ENCODE peak calls at places on chromosomes 5 and 9, in five cellular contexts. One of them, this sample, is unnamed.

GRCh38 chr9:124032247-124032646 is 20.7 kb downstream of the LHX2 start:
- DNase-seq in mucosa of gallbladder: no peak
- DNase-seq in cardiac fibroblast: no peak
- DNase-seq in AG08396: no peak
- DNase-seq in activated B cell treated with CpG ODN at 0.5 μM for 24 hours: no peak
- DNase-seq in this sample: no peak

GRCh38 chr5:143061161-143061945 is 291.2 kb downstream of the ARHGAP26 start:
- DNase-seq in mucosa of gallbladder: no peak
- DNase-seq in cardiac fibroblast: peak
- DNase-seq in AG08396: peak
- DNase-seq in activated B cell treated with CpG ODN at 0.5 μM for 24 hours: no peak
- DNase-seq in this sample: no peak

GRCh38 chr5:6475626-6476312 is 27.1 kb downstream of the UBE2QL1 start:
- DNase-seq in mucosa of gallbladder: no peak
- DNase-seq in cardiac fibroblast: no peak
- DNase-seq in AG08396: no peak
- DNase-seq in activated B cell treated with CpG ODN at 0.5 μM for 24 hours: no peak
- DNase-seq in this sample: no peak

GRCh38 chr5:17203329-17204132 is 13.9 kb upstream of the BASP1 start:
- DNase-seq in mucosa of gallbladder: no peak
- DNase-seq in cardiac fibroblast: peak
- DNase-seq in AG08396: peak
- DNase-seq in activated B cell treated with CpG ODN at 0.5 μM for 24 hours: no peak
- DNase-seq in this sample: no peak

GRCh38 chr9:16039103-16039987 is 486.5 kb downstream of the CCDC171 start:
- DNase-seq in mucosa of gallbladder: peak
- DNase-seq in cardiac fibroblast: no peak
- DNase-seq in AG08396: no peak
- DNase-seq in activated B cell treated with CpG ODN at 0.5 μM for 24 hours: no peak
- DNase-seq in this sample: no peak

GRCh38 chr9:10268500-10269485 is 344.0 kb downstream of the PTPRD start:
- DNase-seq in mucosa of gallbladder: no peak
- DNase-seq in cardiac fibroblast: peak
- DNase-seq in AG08396: no peak
- DNase-seq in activated B cell treated with CpG ODN at 0.5 μM for 24 hours: no peak
- DNase-seq in this sample: no peak

GRCh38 chr9:108682191-108682590 is 173.6 kb downstream of the ACTL7B start:
- DNase-seq in mucosa of gallbladder: no peak
- DNase-seq in cardiac fibroblast: no peak
- DNase-seq in AG08396: no peak
- DNase-seq in activated B cell treated with CpG ODN at 0.5 μM for 24 hours: no peak
- DNase-seq in this sample: no peak

GRCh38 chr5:159405611-159406031 is 75.3 kb upstream of the IL12B start:
- DNase-seq in mucosa of gallbladder: no peak
- DNase-seq in cardiac fibroblast: no peak
- DNase-seq in AG08396: no peak
- DNase-seq in activated B cell treated with CpG ODN at 0.5 μM for 24 hours: peak
- DNase-seq in this sample: no peak

GRCh38 chr9:22165144-22165543 is 156.0 kb upstream of the CDKN2B start:
- DNase-seq in mucosa of gallbladder: no peak
- DNase-seq in cardiac fibroblast: peak
- DNase-seq in AG08396: no peak
- DNase-seq in activated B cell treated with CpG ODN at 0.5 μM for 24 hours: no peak
- DNase-seq in this sample: no peak

GRCh38 chr5:33588654-33589372 is 148.0 kb downstream of the TARS1 start:
- DNase-seq in mucosa of gallbladder: no peak
- DNase-seq in cardiac fibroblast: no peak
- DNase-seq in AG08396: no peak
- DNase-seq in activated B cell treated with CpG ODN at 0.5 μM for 24 hours: no peak
- DNase-seq in this sample: no peak

GRCh38 chr9:92377904-92378303 is 26.5 kb downstream of the OGN start:
- DNase-seq in mucosa of gallbladder: no peak
- DNase-seq in cardiac fibroblast: no peak
- DNase-seq in AG08396: no peak
- DNase-seq in activated B cell treated with CpG ODN at 0.5 μM for 24 hours: no peak
- DNase-seq in this sample: no peak

GRCh38 chr5:41736641-41737040 is 133.6 kb downstream of the OXCT1 start:
- DNase-seq in mucosa of gallbladder: no peak
- DNase-seq in cardiac fibroblast: peak
- DNase-seq in AG08396: no peak
- DNase-seq in activated B cell treated with CpG ODN at 0.5 μM for 24 hours: no peak
- DNase-seq in this sample: no peak

GRCh38 chr9:111992523-111992922 is 95.9 kb downstream of the UGCG start:
- DNase-seq in mucosa of gallbladder: no peak
- DNase-seq in cardiac fibroblast: peak
- DNase-seq in AG08396: peak
- DNase-seq in activated B cell treated with CpG ODN at 0.5 μM for 24 hours: no peak
- DNase-seq in this sample: no peak

GRCh38 chr5:34905564-34905963 is 9.7 kb downstream of the RAD1 start:
- DNase-seq in mucosa of gallbladder: no peak
- DNase-seq in cardiac fibroblast: peak
- DNase-seq in AG08396: peak
- DNase-seq in activated B cell treated with CpG ODN at 0.5 μM for 24 hours: no peak
- DNase-seq in this sample: no peak

GRCh38 chr5:143448518-143448917 is 45.0 kb upstream of the NR3C1 start:
- DNase-seq in mucosa of gallbladder: no peak
- DNase-seq in cardiac fibroblast: no peak
- DNase-seq in AG08396: no peak
- DNase-seq in activated B cell treated with CpG ODN at 0.5 μM for 24 hours: no peak
- DNase-seq in this sample: no peak

GRCh38 chr5:88675159-88675757 is 207.7 kb downstream of the MEF2C start:
- DNase-seq in mucosa of gallbladder: no peak
- DNase-seq in cardiac fibroblast: no peak
- DNase-seq in AG08396: no peak
- DNase-seq in activated B cell treated with CpG ODN at 0.5 μM for 24 hours: no peak
- DNase-seq in this sample: no peak

GRCh38 chr5:101995585-101995984 is 300.5 kb downstream of the SLCO4C1 start:
- DNase-seq in mucosa of gallbladder: peak
- DNase-seq in cardiac fibroblast: no peak
- DNase-seq in AG08396: no peak
- DNase-seq in activated B cell treated with CpG ODN at 0.5 μM for 24 hours: no peak
- DNase-seq in this sample: no peak

GRCh38 chr5:57032151-57032551 is 80.2 kb upstream of the MIER3 start:
- DNase-seq in mucosa of gallbladder: peak
- DNase-seq in cardiac fibroblast: no peak
- DNase-seq in AG08396: no peak
- DNase-seq in activated B cell treated with CpG ODN at 0.5 μM for 24 hours: no peak
- DNase-seq in this sample: no peak

This sample was measured in tibial nerve.